ENCODE peak calls at places on chromosomes 16 and 17, in ten cellular contexts. N is A549, U is ovary, S is H1, O is K562, E is tibial nerve, R is sigmoid colon, J is GM12878, V is stomach, A is upper lobe of left lung. D is an unnamed sample.

GRCh38 chr16:4410335-4411075 is 5.9 kb downstream of the CORO7 start:
- DNase-seq in S (no peak), V (peak), A (no peak), E (no peak), R (peak), U (peak), N (no peak), J (no peak), O (no peak), D (peak)

GRCh38 chr16:28188085-28188916 is 23.5 kb downstream of the XPO6 start:
- DNase-seq in A (no peak), E (no peak), S (no peak), J (peak), O (no peak), N (no peak), V (no peak), R (no peak), U (no peak), D (no peak)

GRCh38 chr17:75238684-75239191 is 22.7 kb downstream of the GGA3 start:
- DNase-seq in S (no peak), V (peak), N (peak), A (peak), E (no peak), U (peak), O (peak), J (no peak), R (no peak), D (peak)

GRCh38 chr17:41486809-41487530 is 2.7 kb downstream of the KRT36 start:
- DNase-seq in U (no peak), S (peak), A (peak), N (peak), O (peak), J (no peak), E (no peak), V (peak), R (no peak), D (peak)

GRCh38 chr16:51592013-51592501 is 441.0 kb upstream of the SALL1 start:
- DNase-seq in J (no peak), A (no peak), R (no peak), O (no peak), V (no peak), S (no peak), E (no peak), N (no peak), U (no peak), D (no peak)

GRCh38 chr16:76235025-76235424 is 42.2 kb upstream of the CNTNAP4 start:
- DNase-seq in A (no peak), U (no peak), V (no peak), S (no peak), R (no peak), N (no peak), O (no peak), J (no peak), E (no peak), D (no peak)

GRCh38 chr17:2924211-2924610 is 128.0 kb downstream of the RAP1GAP2 start:
- DNase-seq in J (no peak), A (no peak), R (no peak), N (no peak), V (no peak), E (no peak), S (no peak), U (no peak), O (no peak), D (no peak)

GRCh38 chr16:20285993-20286499 is 41.3 kb downstream of the GP2 start:
- DNase-seq in O (no peak), N (no peak), S (no peak), J (no peak), V (no peak), A (no peak), R (no peak), U (no peak), E (no peak), D (no peak)

GRCh38 chr17:33328129-33328528 is 35.0 kb upstream of the ASIC2 start:
- DNase-seq in V (no peak), N (no peak), A (no peak), E (no peak), O (no peak), U (no peak), R (no peak), J (no peak), S (peak), D (no peak)

GRCh38 chr17:78624461-78625216 is 47.4 kb upstream of the DNAH17 start:
- DNase-seq in U (no peak), J (no peak), N (no peak), A (no peak), R (no peak), E (no peak), S (no peak), O (no peak), V (no peak), D (no peak)

GRCh38 chr17:59525668-59526067 is 39.7 kb upstream of the DHX40 start:
- DNase-seq in A (no peak), N (no peak), E (no peak), V (no peak), O (no peak), S (no peak), R (no peak), U (no peak), J (no peak), D (no peak)

GRCh38 chr17:17141860-17142552 is 64.1 kb downstream of the PLD6 start:
- DNase-seq in U (peak), O (peak), S (no peak), N (peak), E (no peak), A (no peak), V (no peak), J (no peak), R (peak), D (no peak)

GRCh38 chr17:81325057-81325973 is 30.2 kb upstream of the SLC38A10 start:
- DNase-seq in V (no peak), O (no peak), R (no peak), J (no peak), S (no peak), N (no peak), E (no peak), A (no peak), U (no peak), D (no peak)

GRCh38 chr17:62671553-62671952 is 44.1 kb downstream of the MRC2 start:
- DNase-seq in V (peak), N (no peak), S (no peak), A (no peak), J (no peak), O (peak), R (peak), U (peak), E (no peak), D (peak)

GRCh38 chr17:51036084-51036483 is 84.6 kb downstream of the SPAG9 start:
- DNase-seq in V (no peak), J (no peak), A (no peak), U (no peak), N (no peak), E (no peak), S (no peak), O (no peak), R (no peak), D (no peak)

GRCh38 chr17:62626719-62627218 is 701 bp upstream of the MRC2 start:
- DNase-seq in O (peak), R (peak), U (peak), S (no peak), A (no peak), V (no peak), J (no peak), N (peak), E (peak), D (no peak)

GRCh38 chr16:30658731-30659506 is 688 bp downstream of the FBRS start:
- DNase-seq in U (peak), J (peak), E (peak), R (peak), S (peak), V (peak), A (peak), N (peak), O (peak), D (no peak)

GRCh38 chr16:30656974-30657865 is 1.0 kb upstream of the FBRS start:
- DNase-seq in V (no peak), U (no peak), R (no peak), S (no peak), O (no peak), J (no peak), A (peak), E (no peak), N (no peak), D (peak)

GRCh38 chr16:30660424-30661251 is 2.4 kb downstream of the FBRS start:
- DNase-seq in O (no peak), N (no peak), R (no peak), J (no peak), E (no peak), U (peak), V (no peak), A (no peak), S (no peak), D (peak)

GRCh38 chr16:30657866-30658730 is at the start of gene FBRS:
- DNase-seq in O (peak), U (peak), S (peak), J (peak), V (peak), A (peak), N (peak), E (peak), R (peak), D (peak)

GRCh38 chr16:30659507-30660423 is 1.5 kb downstream of the FBRS start:
- DNase-seq in S (no peak), A (peak), J (no peak), O (no peak), U (peak), R (peak), N (no peak), V (no peak), E (no peak), D (peak)
- TF ChIP-seq CTCF in S (no peak), A (no peak), J (no peak), O (no peak), U (no peak), R (no peak), N (peak), V (no peak), E (no peak), D (no peak)

DNA sequence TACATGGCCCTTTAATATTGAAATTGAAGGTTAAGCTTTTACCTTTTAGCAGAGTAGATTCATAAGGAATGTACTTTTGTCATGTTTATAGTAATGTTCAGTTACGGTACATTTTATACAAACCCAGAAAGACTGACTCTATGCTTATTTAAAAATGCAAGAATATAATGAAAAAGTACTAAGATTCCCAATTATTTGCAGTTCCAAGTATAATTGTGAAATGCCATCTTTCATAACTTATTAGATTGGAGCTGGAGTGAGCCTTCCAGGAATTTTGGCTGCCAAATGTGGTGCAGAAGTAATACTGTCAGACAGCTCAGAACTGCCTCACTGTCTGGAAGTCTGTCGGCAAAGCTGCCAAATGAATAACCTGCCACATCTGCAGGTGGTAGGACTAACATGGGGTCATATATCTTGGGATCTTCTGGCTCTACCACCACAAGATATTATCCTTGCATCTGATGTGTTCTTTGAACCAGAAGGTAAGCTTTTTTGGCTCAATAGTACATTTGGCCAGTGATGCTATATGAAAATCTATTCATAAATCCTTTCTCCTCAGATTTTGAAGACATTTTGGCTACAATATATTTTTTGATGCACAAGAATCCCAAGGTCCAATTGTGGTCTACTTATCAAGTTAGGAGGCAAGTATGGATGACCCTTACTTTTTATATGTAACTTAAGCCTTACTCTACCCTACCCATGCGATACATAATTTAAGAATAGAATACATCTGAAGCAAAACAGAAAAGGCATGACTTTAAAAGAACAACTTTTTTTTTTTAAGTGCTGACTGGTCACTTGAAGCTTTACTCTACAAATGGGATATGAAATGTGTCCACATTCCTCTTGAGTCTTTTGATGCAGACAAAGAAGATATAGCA is 4.2 kb downstream of the SRSF2 start:
- DNase-seq in R (no peak), A (no peak), O (no peak), N (no peak), E (no peak), V (no peak), U (no peak), J (no peak), S (no peak), D (no peak)
- TF ChIP-seq POLR2A in R (no peak), A (no peak), O (peak), N (no peak), E (no peak), V (no peak), U (no peak), J (peak), S (peak), D (no peak)

GRCh38 chr17:63988741-63989621 is 9.2 kb upstream of the PRR29 start:
- DNase-seq in A (no peak), O (no peak), V (no peak), S (no peak), J (no peak), U (no peak), R (peak), E (no peak), N (no peak), D (no peak)

GRCh38 chr17:63987616-63988478 is 10.3 kb upstream of the PRR29 start:
- DNase-seq in A (no peak), R (no peak), E (no peak), U (no peak), S (no peak), J (no peak), N (no peak), V (no peak), O (no peak), D (no peak)

GRCh38 chr17:63986842-63987615 is 11.1 kb upstream of the PRR29 start:
- DNase-seq in N (no peak), V (no peak), E (no peak), R (no peak), U (no peak), J (no peak), S (no peak), A (no peak), O (no peak), D (no peak)

GRCh38 chr17:63991611-63992010 is 6.5 kb upstream of the PRR29 start:
- DNase-seq in U (no peak), N (no peak), S (no peak), A (no peak), E (no peak), J (no peak), O (no peak), R (no peak), V (no peak), D (no peak)

GRCh38 chr17:63989622-63990345 is 8.4 kb upstream of the PRR29 start:
- DNase-seq in U (no peak), O (no peak), A (no peak), V (no peak), R (no peak), J (no peak), E (no peak), S (no peak), N (no peak), D (no peak)
- TF ChIP-seq EP300 in U (no peak), O (no peak), A (no peak), V (no peak), R (no peak), J (no peak), E (no peak), S (no peak), N (no peak), D (no peak)

GRCh38 chr17:37220609-37220953 is 155.2 kb upstream of the C17orf78 start:
- DNase-seq in R (no peak), S (no peak), E (no peak), A (no peak), V (no peak), J (no peak), U (no peak), N (peak), O (no peak), D (peak)

GRCh38 chr17:37218849-37219248 is 156.9 kb upstream of the C17orf78 start:
- DNase-seq in U (no peak), A (no peak), N (no peak), E (no peak), O (no peak), V (no peak), R (no peak), S (no peak), J (no peak), D (no peak)

GRCh38 chr17:37219876-37220608 is 155.7 kb upstream of the C17orf78 start:
- DNase-seq in S (no peak), N (no peak), E (no peak), A (no peak), R (no peak), J (no peak), O (no peak), U (no peak), V (no peak), D (no peak)

GRCh38 chr17:37225458-37225857 is 150.3 kb upstream of the C17orf78 start:
- DNase-seq in E (no peak), U (no peak), R (no peak), N (no peak), V (no peak), A (no peak), J (no peak), S (no peak), O (no peak), D (no peak)

GRCh38 chr17:37221865-37222264 is 153.9 kb upstream of the C17orf78 start:
- DNase-seq in O (no peak), J (no peak), A (no peak), E (no peak), N (no peak), U (no peak), V (no peak), R (no peak), S (no peak), D (no peak)
- TF ChIP-seq CTCF in O (no peak), J (peak), A (no peak), E (no peak), N (no peak), U (no peak), V (no peak), R (no peak), S (no peak), D (no peak)